ENCODE peak calls at places on chromosomes 11 and 22, in five cellular contexts. One of them, this sample, is unnamed.

GRCh38 chr11:46658259-46658658 is 40.9 kb downstream of the ATG13 start:
- DNase-seq in AG09319: peak
- DNase-seq in NCI-H1105 treated with DMSO at 0.1 percent for 48 hours: no peak
- DNase-seq in left ventricle myocardium inferior: peak
- DNase-seq in aorta: no peak
- DNase-seq in this sample: no peak

GRCh38 chr11:23976369-23976768 is 520.5 kb upstream of the LUZP2 start:
- DNase-seq in AG09319: no peak
- DNase-seq in NCI-H1105 treated with DMSO at 0.1 percent for 48 hours: no peak
- DNase-seq in left ventricle myocardium inferior: no peak
- DNase-seq in aorta: no peak
- DNase-seq in this sample: no peak

GRCh38 chr11:6476571-6476970 is 2.8 kb upstream of the TRIM3 start:
- DNase-seq in AG09319: no peak
- DNase-seq in NCI-H1105 treated with DMSO at 0.1 percent for 48 hours: no peak
- DNase-seq in left ventricle myocardium inferior: no peak
- DNase-seq in aorta: no peak
- DNase-seq in this sample: no peak

GRCh38 chr11:31812392-31813241 is 1.5 kb upstream of the PAX6 start:
- DNase-seq in AG09319: no peak
- DNase-seq in NCI-H1105 treated with DMSO at 0.1 percent for 48 hours: peak
- DNase-seq in left ventricle myocardium inferior: no peak
- DNase-seq in aorta: peak
- DNase-seq in this sample: no peak

GRCh38 chr11:47409440-47410403 is 1.3 kb downstream of the SLC39A13 start:
- DNase-seq in AG09319: no peak
- DNase-seq in NCI-H1105 treated with DMSO at 0.1 percent for 48 hours: no peak
- DNase-seq in left ventricle myocardium inferior: no peak
- DNase-seq in aorta: peak
- DNase-seq in this sample: no peak

GRCh38 chr11:69787906-69788305 is 12.8 kb upstream of the FGF4 start:
- DNase-seq in AG09319: no peak
- DNase-seq in NCI-H1105 treated with DMSO at 0.1 percent for 48 hours: no peak
- DNase-seq in left ventricle myocardium inferior: no peak
- DNase-seq in aorta: no peak
- DNase-seq in this sample: no peak

GRCh38 chr11:17734418-17734911 is at the start of gene KCNC1:
- DNase-seq in AG09319: no peak
- DNase-seq in NCI-H1105 treated with DMSO at 0.1 percent for 48 hours: peak
- DNase-seq in left ventricle myocardium inferior: no peak
- DNase-seq in aorta: peak
- DNase-seq in this sample: no peak

GRCh38 chr22:44880588-44881245 is 128.3 kb downstream of the ARHGAP8 start:
- DNase-seq in AG09319: no peak
- DNase-seq in NCI-H1105 treated with DMSO at 0.1 percent for 48 hours: no peak
- DNase-seq in left ventricle myocardium inferior: no peak
- DNase-seq in aorta: peak
- DNase-seq in this sample: no peak

GRCh38 chr22:47328550-47329243 is 566.2 kb downstream of the TBC1D22A start:
- DNase-seq in AG09319: peak
- DNase-seq in NCI-H1105 treated with DMSO at 0.1 percent for 48 hours: no peak
- DNase-seq in left ventricle myocardium inferior: no peak
- DNase-seq in aorta: no peak
- DNase-seq in this sample: peak

GRCh38 chr11:68542617-68543016 is 82.1 kb downstream of the PPP6R3 start:
- DNase-seq in AG09319: peak
- DNase-seq in NCI-H1105 treated with DMSO at 0.1 percent for 48 hours: no peak
- DNase-seq in left ventricle myocardium inferior: no peak
- DNase-seq in aorta: no peak
- DNase-seq in this sample: peak

GRCh38 chr11:122775675-122776271 is 62.5 kb upstream of the CRTAM start:
- DNase-seq in AG09319: no peak
- DNase-seq in NCI-H1105 treated with DMSO at 0.1 percent for 48 hours: no peak
- DNase-seq in left ventricle myocardium inferior: no peak
- DNase-seq in aorta: no peak
- DNase-seq in this sample: no peak

GRCh38 chr11:9717719-9718118 is 53.8 kb downstream of the SWAP70 start:
- DNase-seq in AG09319: no peak
- DNase-seq in NCI-H1105 treated with DMSO at 0.1 percent for 48 hours: no peak
- DNase-seq in left ventricle myocardium inferior: no peak
- DNase-seq in aorta: no peak
- DNase-seq in this sample: no peak

GRCh38 chr22:33204408-33204807 is 146.2 kb upstream of the SYN3 start:
- DNase-seq in AG09319: no peak
- DNase-seq in NCI-H1105 treated with DMSO at 0.1 percent for 48 hours: no peak
- DNase-seq in left ventricle myocardium inferior: no peak
- DNase-seq in aorta: no peak
- DNase-seq in this sample: no peak

GRCh38 chr22:47808236-47808845 is 1045.9 kb downstream of the TBC1D22A start:
- DNase-seq in AG09319: no peak
- DNase-seq in NCI-H1105 treated with DMSO at 0.1 percent for 48 hours: no peak
- DNase-seq in left ventricle myocardium inferior: no peak
- DNase-seq in aorta: no peak
- DNase-seq in this sample: no peak

GRCh38 chr11:123195182-123196059 is at the start of gene CLMP:
- DNase-seq in AG09319: peak
- DNase-seq in NCI-H1105 treated with DMSO at 0.1 percent for 48 hours: peak
- DNase-seq in left ventricle myocardium inferior: peak
- DNase-seq in aorta: peak
- DNase-seq in this sample: peak

GRCh38 chr22:45934659-45935341 is 42.2 kb downstream of the WNT7B start:
- DNase-seq in AG09319: no peak
- DNase-seq in NCI-H1105 treated with DMSO at 0.1 percent for 48 hours: no peak
- DNase-seq in left ventricle myocardium inferior: no peak
- DNase-seq in aorta: peak
- DNase-seq in this sample: peak

GRCh38 chr11:77046060-77046501 is 11.9 kb downstream of the B3GNT6 start:
- DNase-seq in AG09319: no peak
- DNase-seq in NCI-H1105 treated with DMSO at 0.1 percent for 48 hours: no peak
- DNase-seq in left ventricle myocardium inferior: no peak
- DNase-seq in aorta: no peak
- DNase-seq in this sample: no peak

This sample was measured in amniotic stem cell.